ENCODE peak calls at places on chromosomes 1 and 21, in eight cellular contexts. H is thyroid gland, L is adrenal gland, A is colonic mucosa, F is Karpas-422, Q is GM23338, V is BJ, G is NT2/D1. J is an unnamed sample.
A peak's percentile ranks its signal among the peaks of the same experiment; 100 is the strongest.

GRCh38 chr1:234979316-234980223 is 149.1 kb downstream of the TOMM20 start:
- DNase-seq in L (peak; percentile 24), H (no peak), Q (no peak), F (no peak), V (no peak), A (no peak), G (no peak), J (no peak)

GRCh38 chr1:176205322-176205914 is 1.7 kb downstream of the COP1 start:
- DNase-seq in L (no peak), H (no peak), G (no peak), F (peak; percentile 56), Q (no peak), A (no peak), V (no peak), J (no peak)

GRCh38 chr1:31182352-31182751 is 57.3 kb downstream of the NKAIN1 start:
- DNase-seq in H (peak; percentile 76), F (peak; percentile 77), G (no peak), V (peak; percentile 51), L (peak; percentile 91), Q (peak; percentile 91), A (peak; percentile 67), J (peak; percentile 83)

GRCh38 chr1:44144962-44145756 is 3.7 kb upstream of the KLF18 start:
- DNase-seq in Q (no peak), V (no peak), A (no peak), G (no peak), F (no peak), L (no peak), H (no peak), J (no peak)

GRCh38 chr1:1788646-1789431 is 10.6 kb upstream of the NADK start:
- DNase-seq in V (no peak), G (no peak), Q (peak; percentile 72), A (peak; percentile 35), H (no peak), F (peak; percentile 57), L (peak; percentile 59), J (no peak)

GRCh38 chr1:214615111-214615510 is 12.1 kb downstream of the CENPF start:
- DNase-seq in L (no peak), V (no peak), G (no peak), A (no peak), F (no peak), Q (no peak), H (no peak), J (no peak)

GRCh38 chr1:216723274-216723780 is at the start of gene ESRRG:
- DNase-seq in G (peak; percentile 83), L (peak; percentile 81), V (no peak), F (no peak), A (peak; percentile 49), H (peak; percentile 74), Q (peak; percentile 91), J (no peak)

GRCh38 chr1:180178511-180179161 is 24.0 kb downstream of the QSOX1 start:
- DNase-seq in L (peak; percentile 59), A (peak; percentile 74), H (peak; percentile 51), G (no peak), V (no peak), Q (peak; percentile 85), F (peak; percentile 85), J (peak; percentile 62)

GRCh38 chr1:29893806-29894205 is 657.5 kb downstream of the PTPRU start:
- DNase-seq in V (no peak), Q (no peak), A (no peak), L (no peak), G (no peak), F (no peak), H (no peak), J (no peak)

GRCh38 chr1:15771836-15772516 is 13.4 kb downstream of the FBLIM1 start:
- DNase-seq in Q (no peak), A (no peak), L (no peak), V (no peak), H (no peak), G (no peak), F (peak; percentile 33), J (no peak)

GRCh38 chr1:2431095-2431494 is 18.7 kb upstream of the PEX10 start:
- DNase-seq in H (no peak), Q (no peak), G (no peak), L (no peak), V (no peak), F (no peak), A (no peak), J (no peak)

GRCh38 chr1:7690496-7691182 is 80.5 kb upstream of the VAMP3 start:
- DNase-seq in A (no peak), F (no peak), Q (no peak), H (no peak), V (no peak), L (no peak), G (no peak), J (peak; percentile 47)

GRCh38 chr1:76015478-76016103 is 59.0 kb upstream of the ST6GALNAC3 start:
- DNase-seq in G (no peak), V (no peak), Q (no peak), A (no peak), H (no peak), F (no peak), L (no peak), J (no peak)

GRCh38 chr1:205344010-205344808 is 12.5 kb downstream of the KLHDC8A start:
- DNase-seq in Q (peak; percentile 76), H (peak; percentile 46), F (no peak), V (no peak), G (no peak), A (peak; percentile 42), L (peak; percentile 45), J (no peak)

GRCh38 chr1:18805116-18805515 is 54.3 kb downstream of the TAS1R2 start:
- DNase-seq in H (no peak), Q (no peak), V (no peak), G (no peak), L (no peak), A (no peak), F (no peak), J (no peak)

GRCh38 chr21:26546698-26547097 is 26.4 kb downstream of the CYYR1 start:
- DNase-seq in Q (no peak), G (no peak), L (peak; percentile 45), H (peak; percentile 5), F (no peak), A (no peak), V (no peak), J (peak; percentile 51)

GRCh38 chr1:9873385-9873784 is 36.7 kb downstream of the CTNNBIP1 start:
- DNase-seq in G (no peak), F (no peak), L (no peak), V (no peak), A (no peak), H (no peak), Q (no peak), J (no peak)

GRCh38 chr1:245108909-245109308 is 45.9 kb upstream of the KIF26B start:
- DNase-seq in A (no peak), Q (no peak), G (no peak), V (no peak), L (no peak), F (no peak), H (no peak), J (no peak)

GRCh38 chr1:245111073-245111472 is 43.7 kb upstream of the KIF26B start:
- DNase-seq in G (no peak), A (no peak), H (no peak), V (no peak), Q (no peak), L (no peak), F (no peak), J (no peak)

GRCh38 chr1:245107776-245108114 is 47.0 kb upstream of the KIF26B start:
- DNase-seq in L (no peak), H (no peak), V (no peak), G (no peak), Q (no peak), A (no peak), F (no peak), J (no peak)

GRCh38 chr1:245108251-245108650 is 46.5 kb upstream of the KIF26B start:
- DNase-seq in A (no peak), Q (no peak), H (no peak), V (no peak), L (no peak), F (no peak), G (no peak), J (no peak)

GRCh38 chr1:245110406-245110805 is 44.4 kb upstream of the KIF26B start:
- DNase-seq in L (no peak), A (no peak), V (no peak), Q (no peak), H (no peak), F (no peak), G (no peak), J (peak; percentile 5)
- H3K4me3 ChIP-seq in L (no peak overlapping the region), A (no peak overlapping the region), V (no peak overlapping the region), Q (no peak overlapping the region), H (no peak overlapping the region), F (no peak overlapping the region), G (no peak overlapping the region), J (no peak overlapping the region)

GRCh38 chr1:36421649-36422048 is 23.9 kb upstream of the LSM10 start:
- DNase-seq in H (no peak), L (no peak), Q (no peak), G (no peak), V (no peak), F (no peak), A (no peak), J (no peak)
- H3K36me3 ChIP-seq in H (peaks cover 25% of the 10 kb centered on the region), L (no peaks in the 10 kb centered on the region), Q (no peaks in the 10 kb centered on the region), G (peaks cover 2% of the 10 kb centered on the region), V (peaks cover 1% of the 10 kb centered on the region), F (no peaks in the 10 kb centered on the region), A (no peaks in the 10 kb centered on the region), J (peaks cover 3% of the 10 kb centered on the region)

GRCh38 chr1:183806086-183806485 is 1.2 kb downstream of the RGL1 start:
- DNase-seq in Q (no peak), F (no peak), V (no peak), A (no peak), H (no peak), G (no peak), L (no peak), J (no peak)
- H3K4me3 ChIP-seq in Q (peak overlapping the region; percentile 87), F (no peak overlapping the region), V (peak overlapping the region; percentile 67), A (peak overlapping the region; percentile 0), H (peak overlapping the region; percentile 19), G (no peak overlapping the region), L (peak overlapping the region; percentile 93), J (peak overlapping the region; percentile 63)

DNA sequence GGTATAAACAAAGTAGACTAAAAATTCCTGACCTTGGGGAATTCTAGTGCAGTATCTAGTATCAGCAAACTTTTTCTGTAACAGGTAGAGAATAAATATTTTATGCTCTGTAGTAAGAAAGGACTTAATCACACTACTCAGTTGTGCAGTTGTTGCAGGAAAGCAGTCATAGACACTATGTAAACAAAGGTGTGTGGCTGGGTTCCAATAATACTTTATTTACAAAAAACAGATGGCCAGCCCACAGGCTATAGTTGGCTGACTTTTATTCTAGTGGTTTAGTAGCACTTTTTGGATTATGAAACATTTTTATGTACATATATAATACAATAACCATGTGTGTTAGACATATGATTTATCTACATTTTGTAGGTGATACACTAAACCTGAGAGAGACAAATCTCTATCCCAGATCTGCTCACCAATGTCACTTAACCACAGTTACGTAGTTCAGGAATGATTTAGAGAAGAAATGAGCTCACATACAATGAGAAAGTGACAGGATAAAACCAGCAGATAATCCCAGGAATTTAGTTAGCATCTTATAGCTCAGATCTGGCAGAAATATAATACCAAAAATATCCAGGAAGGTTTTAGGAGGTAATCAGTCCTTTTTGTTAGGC is 56.1 kb downstream of the MIER1 start:
- DNase-seq in H (no peak), V (no peak), Q (no peak), G (no peak), A (no peak), L (no peak), F (no peak), J (no peak)
- H3K36me3 ChIP-seq in H (peaks cover 28% of the 10 kb centered on the region), V (peaks cover 2% of the 10 kb centered on the region), Q (peaks cover 14% of the 10 kb centered on the region), G (peaks cover 96% of the 10 kb centered on the region), A (peaks cover 5% of the 10 kb centered on the region), L (no peaks in the 10 kb centered on the region), F (peaks cover 58% of the 10 kb centered on the region), J (peaks cover 2% of the 10 kb centered on the region)

GRCh38 chr1:244445320-244446181 is 6.2 kb downstream of the ADSS2 start:
- DNase-seq in A (no peak), L (no peak), Q (no peak), G (no peak), F (no peak), V (no peak), H (no peak), J (no peak)
- H3K4me3 ChIP-seq in A (no peak overlapping the region), L (no peak overlapping the region), Q (no peak overlapping the region), G (no peak overlapping the region), F (no peak overlapping the region), V (no peak overlapping the region), H (no peak overlapping the region), J (no peak overlapping the region)

J was measured in aorta.